ENCODE peak calls at places on chromosomes 16 and 17, in five cellular contexts. U is sigmoid colon, B is GM12892, P is adrenal gland, Q is breast epithelium. T is an unnamed sample.

GRCh38 chr17:917391-917811 is 62.2 kb downstream of the NXN start:
- DNase-seq in U (no peak), B (no peak), P (no peak), Q (no peak), T (no peak)

GRCh38 chr16:72658888-72659717 is 388.8 kb downstream of the ZFHX3 start:
- DNase-seq in U (no peak), B (no peak), P (no peak), Q (no peak), T (no peak)

GRCh38 chr17:40460585-40460975 is 17.3 kb downstream of the IGFBP4 start:
- DNase-seq in U (no peak), B (no peak), P (no peak), Q (no peak), T (no peak)

GRCh38 chr16:85785927-85786326 is 13.4 kb downstream of the EMC8 start:
- DNase-seq in U (no peak), B (no peak), P (no peak), Q (no peak), T (no peak)

GRCh38 chr17:38914741-38915638 is 10.4 kb upstream of the LASP1NB start:
- DNase-seq in U (peak), B (no peak), P (peak), Q (no peak), T (peak)

GRCh38 chr17:1577657-1578428 is 15.3 kb upstream of the PITPNA start:
- DNase-seq in U (no peak), B (no peak), P (no peak), Q (peak), T (no peak)

GRCh38 chr16:24488045-24488444 is 51.3 kb upstream of the RBBP6 start:
- DNase-seq in U (no peak), B (no peak), P (no peak), Q (no peak), T (no peak)

GRCh38 chr17:46147167-46147749 is 46.0 kb downstream of the KANSL1 start:
- DNase-seq in U (no peak), B (no peak), P (no peak), Q (no peak), T (no peak)

GRCh38 chr17:28983286-28984240 is 22.3 kb downstream of the SEZ6 start:
- DNase-seq in U (no peak), B (no peak), P (no peak), Q (no peak), T (no peak)

GRCh38 chr17:50547035-50547735 is at the start of gene SPATA20:
- DNase-seq in U (peak), B (peak), P (peak), Q (peak), T (peak)

GRCh38 chr17:36869856-36870617 is 67.2 kb upstream of the LHX1 start:
- DNase-seq in U (no peak), B (no peak), P (no peak), Q (no peak), T (no peak)

GRCh38 chr16:69709456-69710084 is 16.8 kb downstream of the NQO1 start:
- DNase-seq in U (no peak), B (no peak), P (peak), Q (peak), T (no peak)

GRCh38 chr16:27547134-27547533 is 2.6 kb downstream of the GTF3C1 start:
- DNase-seq in U (peak), B (no peak), P (no peak), Q (no peak), T (peak)

GRCh38 chr17:75430159-75430748 is 24.8 kb upstream of the GRB2 start:
- DNase-seq in U (no peak), B (no peak), P (no peak), Q (no peak), T (peak)

GRCh38 chr16:19644877-19645276 is 73.2 kb downstream of the KNOP1 start:
- DNase-seq in U (peak), B (no peak), P (no peak), Q (no peak), T (peak)

GRCh38 chr17:34726536-34727384 is 147.4 kb downstream of the TMEM132E start:
- DNase-seq in U (no peak), B (no peak), P (no peak), Q (no peak), T (no peak)

GRCh38 chr16:20898938-20899502 is 1.1 kb downstream of the DCUN1D3 start:
- DNase-seq in U (no peak), B (no peak), P (no peak), Q (no peak), T (no peak)

GRCh38 chr17:68346448-68346847 is 55.2 kb downstream of the ARSG start:
- DNase-seq in U (no peak), B (peak), P (peak), Q (no peak), T (no peak)

GRCh38 chr16:64365448-64365858 is 756.4 kb downstream of the CDH11 start:
- DNase-seq in U (no peak), B (no peak), P (no peak), Q (no peak), T (no peak)

GRCh38 chr17:73342057-73342522 is 30.3 kb upstream of the CDC42EP4 start:
- DNase-seq in U (peak), B (no peak), P (peak), Q (peak), T (peak)

GRCh38 chr16:58121132-58121531 is 8.0 kb downstream of the CFAP20 start:
- DNase-seq in U (no peak), B (no peak), P (peak), Q (no peak), T (no peak)

GRCh38 chr17:65743313-65743665 is 181.8 kb upstream of the AXIN2 start:
- DNase-seq in U (no peak), B (no peak), P (no peak), Q (no peak), T (no peak)

GRCh38 chr17:58756246-58757161 is 850 bp downstream of the PPM1E start:
- DNase-seq in U (no peak), B (peak), P (no peak), Q (no peak), T (peak)

GRCh38 chr17:9274119-9274445 is 252.8 kb downstream of the NTN1 start:
- DNase-seq in U (no peak), B (no peak), P (no peak), Q (no peak), T (no peak)

GRCh38 chr17:55053855-55054254 is 85.3 kb downstream of the STXBP4 start:
- DNase-seq in U (no peak), B (no peak), P (no peak), Q (no peak), T (no peak)

GRCh38 chr17:78057113-78057740 is 71.3 kb downstream of the TMC6 start:
- DNase-seq in U (no peak), B (no peak), P (no peak), Q (no peak), T (no peak)

GRCh38 chr16:50618238-50618918 is 62.7 kb downstream of the SNX20 start:
- DNase-seq in U (no peak), B (no peak), P (no peak), Q (no peak), T (no peak)

GRCh38 chr17:44223574-44224046 is 4.1 kb upstream of the UBTF start:
- DNase-seq in U (no peak), B (no peak), P (peak), Q (no peak), T (peak)

GRCh38 chr17:5262417-5262816 is 19.7 kb upstream of the RABEP1 start:
- DNase-seq in U (no peak), B (no peak), P (no peak), Q (no peak), T (no peak)

GRCh38 chr16:58515871-58516767 is 802 bp downstream of the SETD6 start:
- DNase-seq in U (peak), B (peak), P (peak), Q (no peak), T (no peak)

GRCh38 chr17:72726936-72727335 is 365.6 kb downstream of the SLC39A11 start:
- DNase-seq in U (no peak), B (peak), P (no peak), Q (no peak), T (no peak)

GRCh38 chr17:56322991-56323390 is 169.7 kb downstream of the ANKFN1 start:
- DNase-seq in U (no peak), B (no peak), P (no peak), Q (no peak), T (no peak)

GRCh38 chr16:19844945-19845641 is 39.6 kb downstream of the GPRC5B start:
- DNase-seq in U (no peak), B (no peak), P (peak), Q (no peak), T (no peak)

GRCh38 chr16:77853125-77853524 is 64.8 kb downstream of the VAT1L start:
- DNase-seq in U (no peak), B (no peak), P (no peak), Q (no peak), T (no peak)

GRCh38 chr17:7987112-7987893 is 15.1 kb upstream of the GUCY2D start:
- DNase-seq in U (peak), B (no peak), P (no peak), Q (no peak), T (no peak)

GRCh38 chr16:12094537-12095265 is 118.2 kb downstream of the SNX29 start:
- DNase-seq in U (no peak), B (no peak), P (no peak), Q (no peak), T (no peak)

DNA sequence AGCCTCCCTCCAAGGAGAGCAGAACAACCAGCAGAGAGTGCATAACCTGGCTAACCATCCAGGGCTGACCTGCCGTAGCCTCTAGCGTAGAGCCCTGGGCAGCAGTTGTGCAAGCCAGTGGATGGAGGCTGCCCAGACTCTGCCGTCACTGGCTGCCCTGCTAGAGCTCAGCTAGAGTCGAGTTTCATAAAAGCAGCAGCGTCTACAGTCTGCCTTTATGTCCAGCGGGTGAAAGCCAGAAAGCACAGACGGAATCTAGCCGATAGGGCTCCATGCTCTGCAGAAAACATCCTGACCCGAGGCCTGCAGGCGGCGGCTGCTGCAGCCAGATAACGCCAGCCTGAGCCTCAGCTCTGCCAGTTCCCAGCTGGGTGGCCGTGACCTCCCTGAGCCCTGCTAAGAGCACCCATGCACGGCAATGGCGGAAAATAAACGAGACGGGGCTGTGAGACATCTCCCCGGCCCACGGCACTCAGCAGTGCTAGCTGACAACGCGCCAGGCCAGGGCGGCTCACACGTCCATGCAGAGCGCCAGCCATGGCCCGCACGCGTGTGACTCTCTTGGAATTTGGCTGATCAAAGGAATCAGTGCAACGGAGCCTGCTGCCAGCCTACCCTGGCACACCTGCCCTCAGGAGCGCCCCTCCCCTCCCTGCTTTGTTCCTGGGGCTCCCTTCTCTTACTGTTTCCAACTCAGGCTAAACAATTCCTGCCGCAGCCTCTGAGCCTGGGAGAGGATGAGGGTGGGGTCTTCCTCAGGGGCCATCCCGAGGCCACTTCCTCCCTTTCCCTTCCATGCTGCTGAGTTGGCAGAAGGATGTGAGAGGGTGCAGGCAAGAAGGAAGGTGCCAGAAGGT is 231.4 kb downstream of the ENGASE start:
- DNase-seq in U (no peak), B (no peak), P (peak), Q (no peak), T (peak)
- TF ChIP-seq POLR2A in U (no peak), B (no peak), P (no peak), Q (no peak), T (no peak)

GRCh38 chr16:67834242-67834614 is 7.9 kb upstream of the THAP11 start:
- DNase-seq in U (no peak), B (no peak), P (no peak), Q (no peak), T (no peak)

GRCh38 chr16:67837811-67838210 is 4.3 kb upstream of the THAP11 start:
- DNase-seq in U (no peak), B (no peak), P (no peak), Q (no peak), T (no peak)

GRCh38 chr16:67828651-67829050 is 13.5 kb upstream of the THAP11 start:
- DNase-seq in U (no peak), B (no peak), P (no peak), Q (no peak), T (no peak)

GRCh38 chr16:67833035-67833417 is 9.1 kb upstream of the THAP11 start:
- DNase-seq in U (no peak), B (no peak), P (no peak), Q (no peak), T (no peak)

DNA sequence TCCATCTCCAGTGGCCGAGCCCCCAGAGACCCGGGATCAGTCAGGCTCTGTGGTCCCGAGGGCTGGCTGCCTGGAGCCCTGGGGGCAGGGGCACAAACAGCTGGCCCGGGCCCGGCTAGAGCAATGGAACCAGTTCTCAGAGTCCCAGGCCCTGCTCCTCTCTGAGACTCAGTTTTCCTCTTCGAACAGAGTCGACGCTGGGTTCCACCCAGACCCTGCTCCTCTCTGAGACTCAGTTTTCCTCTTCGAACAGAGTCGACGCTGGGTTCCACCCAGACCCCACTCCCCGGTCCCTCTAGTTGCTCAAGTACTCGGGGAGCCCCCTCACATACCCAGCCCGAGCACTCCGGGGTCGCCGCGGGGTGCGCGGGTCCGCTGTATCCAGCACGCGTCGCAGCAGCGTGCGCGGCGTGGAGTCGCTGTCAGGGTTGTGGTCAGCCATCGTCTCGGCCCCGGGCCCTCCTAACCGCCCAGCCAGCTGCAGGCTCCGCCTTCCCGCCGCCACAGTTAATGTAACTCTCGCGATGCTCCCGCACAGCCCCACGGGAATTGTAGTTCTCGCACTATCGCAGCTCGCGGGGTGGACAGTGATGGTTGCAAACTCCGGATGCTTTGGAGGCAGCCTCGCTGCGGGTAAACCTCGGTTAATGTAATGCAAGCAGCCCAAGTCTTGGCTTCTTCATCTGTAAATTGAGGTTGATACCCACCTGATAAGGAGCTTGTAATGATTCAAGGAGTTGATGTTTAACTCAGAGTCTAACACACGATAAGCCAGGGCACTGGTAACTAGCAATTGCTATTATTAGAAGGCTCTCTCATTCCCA is 8.5 kb upstream of the THAP11 start:
- DNase-seq in U (peak), B (peak), P (peak), Q (peak), T (peak)
- TF ChIP-seq POLR2A in U (peak), B (peak), P (peak), Q (no peak), T (no peak)

GRCh38 chr16:88487920-88488842 is 35.1 kb downstream of the ZFPM1 start:
- DNase-seq in U (no peak), B (no peak), P (peak), Q (no peak), T (no peak)
- TF ChIP-seq POLR2A in U (no peak), B (no peak), P (no peak), Q (no peak), T (no peak)

GRCh38 chr17:42563543-42563942 is 1.6 kb downstream of the COASY start:
- DNase-seq in U (no peak), B (no peak), P (peak), Q (peak), T (no peak)
- TF ChIP-seq POLR2A in U (no peak), B (no peak), P (no peak), Q (no peak), T (no peak)

GRCh38 chr16:81088836-81089235 is 7.4 kb downstream of the GCSH start:
- DNase-seq in U (no peak), B (no peak), P (no peak), Q (no peak), T (no peak)
- TF ChIP-seq POLR2A in U (no peak), B (no peak), P (no peak), Q (no peak), T (no peak)

T was measured in testis.